ENCODE peak calls at places on chromosome 13, in seven cellular contexts. One of them, this sample, is unnamed.

GRCh38 chr13:84366484-84366883 is 484.2 kb upstream of the SLITRK1 start:
- DNase-seq in RWPE1: no peak
- DNase-seq in stimulated activated CD4-positive, alpha-beta T cell treated with anti-CD3 and anti-CD28 coated beads, Interleukin-2, amount 100 ng/mL, for 48 hours: no peak
- DNase-seq in activated CD8-positive, alpha-beta memory T cell treated with anti-CD3 and anti-CD28 coated beads for 48 hours: no peak
- DNase-seq in activated T-helper 1 cell treated with Interleukin-2 at 50 U/mL for 16 hours: no peak
- DNase-seq in dorsolateral prefrontal cortex: no peak
- DNase-seq in foreskin keratinocyte: no peak
- DNase-seq in this sample: no peak

GRCh38 chr13:106521101-106521799 is 14.2 kb downstream of the EFNB2 start:
- DNase-seq in RWPE1: no peak
- DNase-seq in stimulated activated CD4-positive, alpha-beta T cell treated with anti-CD3 and anti-CD28 coated beads, Interleukin-2, amount 100 ng/mL, for 48 hours: no peak
- DNase-seq in activated CD8-positive, alpha-beta memory T cell treated with anti-CD3 and anti-CD28 coated beads for 48 hours: no peak
- DNase-seq in activated T-helper 1 cell treated with Interleukin-2 at 50 U/mL for 16 hours: no peak
- DNase-seq in dorsolateral prefrontal cortex: no peak
- DNase-seq in foreskin keratinocyte: no peak
- DNase-seq in this sample: no peak

GRCh38 chr13:46168341-46168740 is 13.6 kb downstream of the LCP1 start:
- DNase-seq in RWPE1: no peak
- DNase-seq in stimulated activated CD4-positive, alpha-beta T cell treated with anti-CD3 and anti-CD28 coated beads, Interleukin-2, amount 100 ng/mL, for 48 hours: no peak
- DNase-seq in activated CD8-positive, alpha-beta memory T cell treated with anti-CD3 and anti-CD28 coated beads for 48 hours: no peak
- DNase-seq in activated T-helper 1 cell treated with Interleukin-2 at 50 U/mL for 16 hours: no peak
- DNase-seq in dorsolateral prefrontal cortex: no peak
- DNase-seq in foreskin keratinocyte: peak; percentile 77
- DNase-seq in this sample: no peak

GRCh38 chr13:99980201-99981114 is 1.1 kb upstream of the ZIC2 start:
- DNase-seq in RWPE1: peak; percentile 53
- DNase-seq in stimulated activated CD4-positive, alpha-beta T cell treated with anti-CD3 and anti-CD28 coated beads, Interleukin-2, amount 100 ng/mL, for 48 hours: no peak
- DNase-seq in activated CD8-positive, alpha-beta memory T cell treated with anti-CD3 and anti-CD28 coated beads for 48 hours: no peak
- DNase-seq in activated T-helper 1 cell treated with Interleukin-2 at 50 U/mL for 16 hours: no peak
- DNase-seq in dorsolateral prefrontal cortex: no peak
- DNase-seq in foreskin keratinocyte: no peak
- DNase-seq in this sample: peak; percentile 91

GRCh38 chr13:114019367-114019766 is 45.5 kb upstream of the C13orf46 start:
- DNase-seq in RWPE1: peak; percentile 33
- DNase-seq in stimulated activated CD4-positive, alpha-beta T cell treated with anti-CD3 and anti-CD28 coated beads, Interleukin-2, amount 100 ng/mL, for 48 hours: peak; percentile 49
- DNase-seq in activated CD8-positive, alpha-beta memory T cell treated with anti-CD3 and anti-CD28 coated beads for 48 hours: no peak
- DNase-seq in activated T-helper 1 cell treated with Interleukin-2 at 50 U/mL for 16 hours: no peak
- DNase-seq in dorsolateral prefrontal cortex: no peak
- DNase-seq in foreskin keratinocyte: no peak
- DNase-seq in this sample: peak; percentile 29

GRCh38 chr13:28459911-28460310 is 35.0 kb downstream of the FLT1 start:
- DNase-seq in RWPE1: no peak
- DNase-seq in stimulated activated CD4-positive, alpha-beta T cell treated with anti-CD3 and anti-CD28 coated beads, Interleukin-2, amount 100 ng/mL, for 48 hours: no peak
- DNase-seq in activated CD8-positive, alpha-beta memory T cell treated with anti-CD3 and anti-CD28 coated beads for 48 hours: no peak
- DNase-seq in activated T-helper 1 cell treated with Interleukin-2 at 50 U/mL for 16 hours: no peak
- DNase-seq in dorsolateral prefrontal cortex: no peak
- DNase-seq in foreskin keratinocyte: no peak
- DNase-seq in this sample: no peak

GRCh38 chr13:76717092-76717491 is 169.1 kb downstream of the KCTD12 start:
- DNase-seq in RWPE1: no peak
- DNase-seq in stimulated activated CD4-positive, alpha-beta T cell treated with anti-CD3 and anti-CD28 coated beads, Interleukin-2, amount 100 ng/mL, for 48 hours: no peak
- DNase-seq in activated CD8-positive, alpha-beta memory T cell treated with anti-CD3 and anti-CD28 coated beads for 48 hours: no peak
- DNase-seq in activated T-helper 1 cell treated with Interleukin-2 at 50 U/mL for 16 hours: no peak
- DNase-seq in dorsolateral prefrontal cortex: no peak
- DNase-seq in foreskin keratinocyte: no peak
- DNase-seq in this sample: no peak

GRCh38 chr13:36710396-36710795 is 36.6 kb downstream of the SERTM1 start:
- DNase-seq in RWPE1: no peak
- DNase-seq in stimulated activated CD4-positive, alpha-beta T cell treated with anti-CD3 and anti-CD28 coated beads, Interleukin-2, amount 100 ng/mL, for 48 hours: no peak
- DNase-seq in activated CD8-positive, alpha-beta memory T cell treated with anti-CD3 and anti-CD28 coated beads for 48 hours: no peak
- DNase-seq in activated T-helper 1 cell treated with Interleukin-2 at 50 U/mL for 16 hours: no peak
- DNase-seq in dorsolateral prefrontal cortex: no peak
- DNase-seq in foreskin keratinocyte: no peak
- DNase-seq in this sample: no peak

GRCh38 chr13:40794414-40795368 is 5.3 kb downstream of the SLC25A15 start:
- DNase-seq in RWPE1: no peak
- DNase-seq in stimulated activated CD4-positive, alpha-beta T cell treated with anti-CD3 and anti-CD28 coated beads, Interleukin-2, amount 100 ng/mL, for 48 hours: no peak
- DNase-seq in activated CD8-positive, alpha-beta memory T cell treated with anti-CD3 and anti-CD28 coated beads for 48 hours: no peak
- DNase-seq in activated T-helper 1 cell treated with Interleukin-2 at 50 U/mL for 16 hours: no peak
- DNase-seq in dorsolateral prefrontal cortex: no peak
- DNase-seq in foreskin keratinocyte: no peak
- DNase-seq in this sample: no peak

GRCh38 chr13:105774739-105775460 is 760.6 kb downstream of the EFNB2 start:
- DNase-seq in RWPE1: no peak
- DNase-seq in stimulated activated CD4-positive, alpha-beta T cell treated with anti-CD3 and anti-CD28 coated beads, Interleukin-2, amount 100 ng/mL, for 48 hours: no peak
- DNase-seq in activated CD8-positive, alpha-beta memory T cell treated with anti-CD3 and anti-CD28 coated beads for 48 hours: no peak
- DNase-seq in activated T-helper 1 cell treated with Interleukin-2 at 50 U/mL for 16 hours: no peak
- DNase-seq in dorsolateral prefrontal cortex: no peak
- DNase-seq in foreskin keratinocyte: peak; percentile 58
- DNase-seq in this sample: peak; percentile 55

GRCh38 chr13:51793570-51794273 is 10.2 kb downstream of the DHRS12 start:
- DNase-seq in RWPE1: peak; percentile 69
- DNase-seq in stimulated activated CD4-positive, alpha-beta T cell treated with anti-CD3 and anti-CD28 coated beads, Interleukin-2, amount 100 ng/mL, for 48 hours: peak; percentile 43
- DNase-seq in activated CD8-positive, alpha-beta memory T cell treated with anti-CD3 and anti-CD28 coated beads for 48 hours: no peak
- DNase-seq in activated T-helper 1 cell treated with Interleukin-2 at 50 U/mL for 16 hours: no peak
- DNase-seq in dorsolateral prefrontal cortex: peak; percentile 55
- DNase-seq in foreskin keratinocyte: peak; percentile 83
- DNase-seq in this sample: peak; percentile 74

GRCh38 chr13:31150315-31150985 is 11.3 kb downstream of the HSPH1 start:
- DNase-seq in RWPE1: no peak
- DNase-seq in stimulated activated CD4-positive, alpha-beta T cell treated with anti-CD3 and anti-CD28 coated beads, Interleukin-2, amount 100 ng/mL, for 48 hours: no peak
- DNase-seq in activated CD8-positive, alpha-beta memory T cell treated with anti-CD3 and anti-CD28 coated beads for 48 hours: no peak
- DNase-seq in activated T-helper 1 cell treated with Interleukin-2 at 50 U/mL for 16 hours: no peak
- DNase-seq in dorsolateral prefrontal cortex: no peak
- DNase-seq in foreskin keratinocyte: no peak
- DNase-seq in this sample: no peak

GRCh38 chr13:110328509-110328908 is 21.4 kb downstream of the COL4A2 start:
- DNase-seq in RWPE1: no peak
- DNase-seq in stimulated activated CD4-positive, alpha-beta T cell treated with anti-CD3 and anti-CD28 coated beads, Interleukin-2, amount 100 ng/mL, for 48 hours: no peak
- DNase-seq in activated CD8-positive, alpha-beta memory T cell treated with anti-CD3 and anti-CD28 coated beads for 48 hours: no peak
- DNase-seq in activated T-helper 1 cell treated with Interleukin-2 at 50 U/mL for 16 hours: no peak
- DNase-seq in dorsolateral prefrontal cortex: no peak
- DNase-seq in foreskin keratinocyte: no peak
- DNase-seq in this sample: no peak

GRCh38 chr13:110616103-110617101 is 1.1 kb downstream of the NAXD start:
- DNase-seq in RWPE1: peak; percentile 67
- DNase-seq in stimulated activated CD4-positive, alpha-beta T cell treated with anti-CD3 and anti-CD28 coated beads, Interleukin-2, amount 100 ng/mL, for 48 hours: peak; percentile 36
- DNase-seq in activated CD8-positive, alpha-beta memory T cell treated with anti-CD3 and anti-CD28 coated beads for 48 hours: no peak
- DNase-seq in activated T-helper 1 cell treated with Interleukin-2 at 50 U/mL for 16 hours: no peak
- DNase-seq in dorsolateral prefrontal cortex: peak; percentile 72
- DNase-seq in foreskin keratinocyte: peak; percentile 60
- DNase-seq in this sample: peak; percentile 57

GRCh38 chr13:73072501-73072900 is 13.7 kb downstream of the KLF5 start:
- DNase-seq in RWPE1: no peak
- DNase-seq in stimulated activated CD4-positive, alpha-beta T cell treated with anti-CD3 and anti-CD28 coated beads, Interleukin-2, amount 100 ng/mL, for 48 hours: no peak
- DNase-seq in activated CD8-positive, alpha-beta memory T cell treated with anti-CD3 and anti-CD28 coated beads for 48 hours: no peak
- DNase-seq in activated T-helper 1 cell treated with Interleukin-2 at 50 U/mL for 16 hours: no peak
- DNase-seq in dorsolateral prefrontal cortex: no peak
- DNase-seq in foreskin keratinocyte: no peak
- DNase-seq in this sample: no peak

GRCh38 chr13:56924401-56924800 is 216.3 kb upstream of the PRR20A start:
- DNase-seq in RWPE1: no peak
- DNase-seq in stimulated activated CD4-positive, alpha-beta T cell treated with anti-CD3 and anti-CD28 coated beads, Interleukin-2, amount 100 ng/mL, for 48 hours: no peak
- DNase-seq in activated CD8-positive, alpha-beta memory T cell treated with anti-CD3 and anti-CD28 coated beads for 48 hours: no peak
- DNase-seq in activated T-helper 1 cell treated with Interleukin-2 at 50 U/mL for 16 hours: no peak
- DNase-seq in dorsolateral prefrontal cortex: no peak
- DNase-seq in foreskin keratinocyte: peak; percentile 68
- DNase-seq in this sample: no peak

GRCh38 chr13:75687145-75687763 is 51.1 kb downstream of the LMO7 start:
- DNase-seq in RWPE1: no peak
- DNase-seq in stimulated activated CD4-positive, alpha-beta T cell treated with anti-CD3 and anti-CD28 coated beads, Interleukin-2, amount 100 ng/mL, for 48 hours: no peak
- DNase-seq in activated CD8-positive, alpha-beta memory T cell treated with anti-CD3 and anti-CD28 coated beads for 48 hours: no peak
- DNase-seq in activated T-helper 1 cell treated with Interleukin-2 at 50 U/mL for 16 hours: no peak
- DNase-seq in dorsolateral prefrontal cortex: no peak
- DNase-seq in foreskin keratinocyte: peak; percentile 31
- DNase-seq in this sample: no peak

GRCh38 chr13:36154567-36155231 is 23.5 kb upstream of the DCLK1 start:
- DNase-seq in RWPE1: no peak
- DNase-seq in stimulated activated CD4-positive, alpha-beta T cell treated with anti-CD3 and anti-CD28 coated beads, Interleukin-2, amount 100 ng/mL, for 48 hours: no peak
- DNase-seq in activated CD8-positive, alpha-beta memory T cell treated with anti-CD3 and anti-CD28 coated beads for 48 hours: no peak
- DNase-seq in activated T-helper 1 cell treated with Interleukin-2 at 50 U/mL for 16 hours: no peak
- DNase-seq in dorsolateral prefrontal cortex: peak; percentile 83
- DNase-seq in foreskin keratinocyte: no peak
- DNase-seq in this sample: no peak

GRCh38 chr13:110519506-110519905 is 42.0 kb downstream of the RAB20 start:
- DNase-seq in RWPE1: no peak
- DNase-seq in stimulated activated CD4-positive, alpha-beta T cell treated with anti-CD3 and anti-CD28 coated beads, Interleukin-2, amount 100 ng/mL, for 48 hours: no peak
- DNase-seq in activated CD8-positive, alpha-beta memory T cell treated with anti-CD3 and anti-CD28 coated beads for 48 hours: no peak
- DNase-seq in activated T-helper 1 cell treated with Interleukin-2 at 50 U/mL for 16 hours: no peak
- DNase-seq in dorsolateral prefrontal cortex: no peak
- DNase-seq in foreskin keratinocyte: no peak
- DNase-seq in this sample: no peak

GRCh38 chr13:59991395-59991794 is 172.3 kb downstream of the DIAPH3 start:
- DNase-seq in RWPE1: no peak
- DNase-seq in stimulated activated CD4-positive, alpha-beta T cell treated with anti-CD3 and anti-CD28 coated beads, Interleukin-2, amount 100 ng/mL, for 48 hours: no peak
- DNase-seq in activated CD8-positive, alpha-beta memory T cell treated with anti-CD3 and anti-CD28 coated beads for 48 hours: no peak
- DNase-seq in activated T-helper 1 cell treated with Interleukin-2 at 50 U/mL for 16 hours: no peak
- DNase-seq in dorsolateral prefrontal cortex: no peak
- DNase-seq in foreskin keratinocyte: no peak
- DNase-seq in this sample: no peak

GRCh38 chr13:78660130-78660857 is 1.3 kb upstream of the OBI1 start:
- DNase-seq in RWPE1: no peak
- DNase-seq in stimulated activated CD4-positive, alpha-beta T cell treated with anti-CD3 and anti-CD28 coated beads, Interleukin-2, amount 100 ng/mL, for 48 hours: peak; percentile 23
- DNase-seq in activated CD8-positive, alpha-beta memory T cell treated with anti-CD3 and anti-CD28 coated beads for 48 hours: no peak
- DNase-seq in activated T-helper 1 cell treated with Interleukin-2 at 50 U/mL for 16 hours: no peak
- DNase-seq in dorsolateral prefrontal cortex: no peak
- DNase-seq in foreskin keratinocyte: no peak
- DNase-seq in this sample: peak; percentile 6

This sample was measured in Daoy.